ENCODE peak calls at places on chromosome 5, in eight cellular contexts. One of them, this sample, is unnamed.

GRCh38 chr5:143418140-143418866 is 14.8 kb upstream of the NR3C1 start:
- DNase-seq in A549: no peak
- DNase-seq in SK-MEL-5: no peak
- DNase-seq in effector CD4-positive, alpha-beta T cell: no peak
- DNase-seq in HFFc6: no peak
- DNase-seq in activated CD8-positive, alpha-beta T cell treated with anti-CD3 and anti-CD28 coated beads for 36 hours: no peak
- DNase-seq in ecto neural progenitor cell: no peak
- DNase-seq in cardiac muscle cell: no peak
- DNase-seq in this sample: no peak

GRCh38 chr5:148151872-148152271 is 16.5 kb upstream of the SPINK14 start:
- DNase-seq in A549: no peak
- DNase-seq in SK-MEL-5: no peak
- DNase-seq in effector CD4-positive, alpha-beta T cell: no peak
- DNase-seq in HFFc6: no peak
- DNase-seq in activated CD8-positive, alpha-beta T cell treated with anti-CD3 and anti-CD28 coated beads for 36 hours: no peak
- DNase-seq in ecto neural progenitor cell: no peak
- DNase-seq in cardiac muscle cell: no peak
- DNase-seq in this sample: no peak

GRCh38 chr5:139422307-139422893 is 16.9 kb downstream of the DNAJC18 start:
- DNase-seq in A549: peak
- DNase-seq in SK-MEL-5: peak
- DNase-seq in effector CD4-positive, alpha-beta T cell: peak
- DNase-seq in HFFc6: peak
- DNase-seq in activated CD8-positive, alpha-beta T cell treated with anti-CD3 and anti-CD28 coated beads for 36 hours: peak
- DNase-seq in ecto neural progenitor cell: no peak
- DNase-seq in cardiac muscle cell: peak
- DNase-seq in this sample: peak

GRCh38 chr5:78050888-78051287 is 243.6 kb downstream of the AP3B1 start:
- DNase-seq in A549: no peak
- DNase-seq in SK-MEL-5: no peak
- DNase-seq in effector CD4-positive, alpha-beta T cell: no peak
- DNase-seq in HFFc6: peak
- DNase-seq in activated CD8-positive, alpha-beta T cell treated with anti-CD3 and anti-CD28 coated beads for 36 hours: no peak
- DNase-seq in ecto neural progenitor cell: no peak
- DNase-seq in cardiac muscle cell: no peak
- DNase-seq in this sample: no peak

GRCh38 chr5:95284512-95285405 is at the start of gene MCTP1:
- DNase-seq in A549: peak
- DNase-seq in SK-MEL-5: peak
- DNase-seq in effector CD4-positive, alpha-beta T cell: no peak
- DNase-seq in HFFc6: no peak
- DNase-seq in activated CD8-positive, alpha-beta T cell treated with anti-CD3 and anti-CD28 coated beads for 36 hours: peak
- DNase-seq in ecto neural progenitor cell: peak
- DNase-seq in cardiac muscle cell: peak
- DNase-seq in this sample: no peak

GRCh38 chr5:100667021-100667671 is 132.0 kb downstream of the FAM174A start:
- DNase-seq in A549: no peak
- DNase-seq in SK-MEL-5: peak
- DNase-seq in effector CD4-positive, alpha-beta T cell: no peak
- DNase-seq in HFFc6: no peak
- DNase-seq in activated CD8-positive, alpha-beta T cell treated with anti-CD3 and anti-CD28 coated beads for 36 hours: no peak
- DNase-seq in ecto neural progenitor cell: no peak
- DNase-seq in cardiac muscle cell: no peak
- DNase-seq in this sample: no peak

GRCh38 chr5:176661676-176662075 is 14.4 kb downstream of the TSPAN17 start:
- DNase-seq in A549: no peak
- DNase-seq in SK-MEL-5: no peak
- DNase-seq in effector CD4-positive, alpha-beta T cell: no peak
- DNase-seq in HFFc6: no peak
- DNase-seq in activated CD8-positive, alpha-beta T cell treated with anti-CD3 and anti-CD28 coated beads for 36 hours: no peak
- DNase-seq in ecto neural progenitor cell: no peak
- DNase-seq in cardiac muscle cell: no peak
- DNase-seq in this sample: no peak

GRCh38 chr5:111997308-111998159 is 240.5 kb upstream of the NREP start:
- DNase-seq in A549: no peak
- DNase-seq in SK-MEL-5: peak
- DNase-seq in effector CD4-positive, alpha-beta T cell: no peak
- DNase-seq in HFFc6: peak
- DNase-seq in activated CD8-positive, alpha-beta T cell treated with anti-CD3 and anti-CD28 coated beads for 36 hours: peak
- DNase-seq in ecto neural progenitor cell: no peak
- DNase-seq in cardiac muscle cell: no peak
- DNase-seq in this sample: no peak

GRCh38 chr5:100762163-100762562 is 140.9 kb downstream of the ST8SIA4 start:
- DNase-seq in A549: no peak
- DNase-seq in SK-MEL-5: no peak
- DNase-seq in effector CD4-positive, alpha-beta T cell: no peak
- DNase-seq in HFFc6: no peak
- DNase-seq in activated CD8-positive, alpha-beta T cell treated with anti-CD3 and anti-CD28 coated beads for 36 hours: no peak
- DNase-seq in ecto neural progenitor cell: no peak
- DNase-seq in cardiac muscle cell: no peak
- DNase-seq in this sample: no peak

GRCh38 chr5:179803651-179804598 is 2.7 kb downstream of the MGAT4B start:
- DNase-seq in A549: no peak
- DNase-seq in SK-MEL-5: no peak
- DNase-seq in effector CD4-positive, alpha-beta T cell: no peak
- DNase-seq in HFFc6: no peak
- DNase-seq in activated CD8-positive, alpha-beta T cell treated with anti-CD3 and anti-CD28 coated beads for 36 hours: peak
- DNase-seq in ecto neural progenitor cell: no peak
- DNase-seq in cardiac muscle cell: no peak
- DNase-seq in this sample: no peak

GRCh38 chr5:946720-947625 is 54.3 kb downstream of the TRIP13 start:
- DNase-seq in A549: no peak
- DNase-seq in SK-MEL-5: no peak
- DNase-seq in effector CD4-positive, alpha-beta T cell: no peak
- DNase-seq in HFFc6: no peak
- DNase-seq in activated CD8-positive, alpha-beta T cell treated with anti-CD3 and anti-CD28 coated beads for 36 hours: no peak
- DNase-seq in ecto neural progenitor cell: peak
- DNase-seq in cardiac muscle cell: no peak
- DNase-seq in this sample: no peak

GRCh38 chr5:86030753-86031152 is 587.0 kb upstream of the COX7C start:
- DNase-seq in A549: no peak
- DNase-seq in SK-MEL-5: no peak
- DNase-seq in effector CD4-positive, alpha-beta T cell: no peak
- DNase-seq in HFFc6: no peak
- DNase-seq in activated CD8-positive, alpha-beta T cell treated with anti-CD3 and anti-CD28 coated beads for 36 hours: no peak
- DNase-seq in ecto neural progenitor cell: no peak
- DNase-seq in cardiac muscle cell: no peak
- DNase-seq in this sample: no peak

GRCh38 chr5:149942199-149942598 is 2.4 kb downstream of the PDE6A start:
- DNase-seq in A549: no peak
- DNase-seq in SK-MEL-5: no peak
- DNase-seq in effector CD4-positive, alpha-beta T cell: no peak
- DNase-seq in HFFc6: no peak
- DNase-seq in activated CD8-positive, alpha-beta T cell treated with anti-CD3 and anti-CD28 coated beads for 36 hours: no peak
- DNase-seq in ecto neural progenitor cell: no peak
- DNase-seq in cardiac muscle cell: no peak
- DNase-seq in this sample: no peak

GRCh38 chr5:140113180-140113698 is 670 bp upstream of the PURA start:
- DNase-seq in A549: no peak
- DNase-seq in SK-MEL-5: no peak
- DNase-seq in effector CD4-positive, alpha-beta T cell: peak
- DNase-seq in HFFc6: no peak
- DNase-seq in activated CD8-positive, alpha-beta T cell treated with anti-CD3 and anti-CD28 coated beads for 36 hours: peak
- DNase-seq in ecto neural progenitor cell: no peak
- DNase-seq in cardiac muscle cell: no peak
- DNase-seq in this sample: no peak

This sample was measured in activated CD4-positive, alpha-beta T cell treated with anti-CD3 and anti-CD28 coated beads, Interleukin-2, amount 50 U/mL, for 24 hours.